ENCODE peak calls at places on chromosome 10, in five cellular contexts. One of them, this sample, is unnamed.

GRCh38 chr10:13346912-13347234 is 1.2 kb downstream of the SEPHS1 start:
- DNase-seq in fibroblast of villous mesenchyme: peak
- DNase-seq in cardiac fibroblast: no peak
- DNase-seq in colonic mucosa: peak
- DNase-seq in IMR-90: no peak
- DNase-seq in this sample: no peak

GRCh38 chr10:60405172-60405571 is 15.5 kb upstream of the ANK3 start:
- DNase-seq in IMR-90: no peak
- DNase-seq in colonic mucosa: no peak
- DNase-seq in fibroblast of villous mesenchyme: no peak
- DNase-seq in cardiac fibroblast: no peak
- DNase-seq in this sample: no peak

GRCh38 chr10:125023269-125023668 is 81.3 kb downstream of the ZRANB1 start:
- DNase-seq in cardiac fibroblast: no peak
- DNase-seq in fibroblast of villous mesenchyme: no peak
- DNase-seq in IMR-90: no peak
- DNase-seq in colonic mucosa: no peak
- DNase-seq in this sample: no peak

GRCh38 chr10:79223001-79223345 is 124.3 kb upstream of the PPIF start:
- DNase-seq in IMR-90: no peak
- DNase-seq in fibroblast of villous mesenchyme: no peak
- DNase-seq in cardiac fibroblast: no peak
- DNase-seq in colonic mucosa: no peak
- DNase-seq in this sample: no peak

GRCh38 chr10:123930340-123931001 is 38.9 kb upstream of the CPXM2 start:
- DNase-seq in cardiac fibroblast: no peak
- DNase-seq in colonic mucosa: no peak
- DNase-seq in fibroblast of villous mesenchyme: peak
- DNase-seq in IMR-90: peak
- DNase-seq in this sample: peak

GRCh38 chr10:28139138-28139537 is 140.3 kb upstream of the ODAD2 start:
- DNase-seq in cardiac fibroblast: no peak
- DNase-seq in fibroblast of villous mesenchyme: no peak
- DNase-seq in colonic mucosa: no peak
- DNase-seq in IMR-90: no peak
- DNase-seq in this sample: peak

GRCh38 chr10:72162978-72163377 is 52.8 kb upstream of the ANAPC16 start:
- DNase-seq in fibroblast of villous mesenchyme: peak
- DNase-seq in IMR-90: peak
- DNase-seq in cardiac fibroblast: peak
- DNase-seq in colonic mucosa: no peak
- DNase-seq in this sample: peak

GRCh38 chr10:14681305-14681704 is 93.4 kb downstream of the FAM107B start:
- DNase-seq in cardiac fibroblast: no peak
- DNase-seq in colonic mucosa: no peak
- DNase-seq in IMR-90: peak
- DNase-seq in fibroblast of villous mesenchyme: no peak
- DNase-seq in this sample: no peak

GRCh38 chr10:77131214-77131613 is 506.4 kb downstream of the KCNMA1 start:
- DNase-seq in cardiac fibroblast: peak
- DNase-seq in IMR-90: peak
- DNase-seq in fibroblast of villous mesenchyme: no peak
- DNase-seq in colonic mucosa: no peak
- DNase-seq in this sample: no peak

GRCh38 chr10:91709394-91709798 is 76.5 kb upstream of the PPP1R3C start:
- DNase-seq in fibroblast of villous mesenchyme: peak
- DNase-seq in colonic mucosa: no peak
- DNase-seq in cardiac fibroblast: peak
- DNase-seq in IMR-90: peak
- DNase-seq in this sample: no peak

GRCh38 chr10:69939033-69939432 is 113.6 kb upstream of the MACROH2A2 start:
- DNase-seq in cardiac fibroblast: no peak
- DNase-seq in IMR-90: no peak
- DNase-seq in fibroblast of villous mesenchyme: no peak
- DNase-seq in colonic mucosa: no peak
- DNase-seq in this sample: no peak

GRCh38 chr10:69939481-69939880 is 113.2 kb upstream of the MACROH2A2 start:
- DNase-seq in fibroblast of villous mesenchyme: no peak
- DNase-seq in cardiac fibroblast: no peak
- DNase-seq in colonic mucosa: no peak
- DNase-seq in IMR-90: no peak
- DNase-seq in this sample: no peak

GRCh38 chr10:69936091-69936490 is 116.6 kb upstream of the MACROH2A2 start:
- DNase-seq in cardiac fibroblast: peak
- DNase-seq in IMR-90: no peak
- DNase-seq in fibroblast of villous mesenchyme: no peak
- DNase-seq in colonic mucosa: no peak
- DNase-seq in this sample: no peak

GRCh38 chr10:69938541-69938991 is 114.1 kb upstream of the MACROH2A2 start:
- DNase-seq in cardiac fibroblast: no peak
- DNase-seq in fibroblast of villous mesenchyme: no peak
- DNase-seq in colonic mucosa: no peak
- DNase-seq in IMR-90: no peak
- DNase-seq in this sample: no peak

GRCh38 chr10:69934768-69935167 is 117.9 kb upstream of the MACROH2A2 start:
- DNase-seq in colonic mucosa: no peak
- DNase-seq in IMR-90: no peak
- DNase-seq in fibroblast of villous mesenchyme: no peak
- DNase-seq in cardiac fibroblast: peak
- DNase-seq in this sample: no peak
- TF ChIP-seq CTCF in colonic mucosa: no peak
- TF ChIP-seq CTCF in IMR-90: peak
- TF ChIP-seq CTCF in fibroblast of villous mesenchyme: no peak
- TF ChIP-seq CTCF in cardiac fibroblast: peak
- TF ChIP-seq CTCF in this sample: peak

DNA sequence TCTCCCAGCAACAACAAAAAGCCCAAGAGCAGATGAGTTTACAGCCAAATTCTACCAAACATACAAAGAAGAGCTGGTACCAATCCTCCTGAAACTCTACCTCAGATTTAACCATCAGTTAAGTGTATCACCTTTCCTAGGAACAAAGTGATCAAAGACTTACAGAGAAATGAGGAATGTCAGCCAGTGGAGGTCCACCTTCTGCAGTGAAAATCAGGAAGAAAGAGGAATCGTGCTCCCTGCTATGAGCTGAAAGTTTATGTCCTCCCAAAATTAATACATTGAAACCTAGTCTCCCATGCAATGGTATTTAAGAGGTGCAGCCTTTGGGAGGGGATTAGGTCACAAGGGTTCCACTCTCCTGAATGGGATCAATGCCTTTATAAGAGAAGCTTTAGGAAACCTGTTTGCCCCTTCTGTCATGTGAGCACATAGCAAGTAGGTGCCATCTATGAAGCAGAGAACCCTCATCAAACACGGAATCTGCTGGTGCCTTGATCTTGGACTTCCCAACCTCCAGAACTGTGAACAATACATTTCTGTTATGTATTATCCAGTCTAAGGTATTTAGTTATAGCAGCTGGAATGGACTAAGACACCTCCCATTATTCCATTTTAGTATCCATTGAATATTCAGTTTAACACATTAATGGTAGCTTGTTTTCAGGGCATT is 139.0 kb upstream of the FZD8 start:
- DNase-seq in IMR-90: no peak
- DNase-seq in cardiac fibroblast: peak
- DNase-seq in colonic mucosa: no peak
- DNase-seq in fibroblast of villous mesenchyme: peak
- DNase-seq in this sample: no peak
- TF ChIP-seq CTCF in IMR-90: peak
- TF ChIP-seq CTCF in cardiac fibroblast: no peak
- TF ChIP-seq CTCF in colonic mucosa: no peak
- TF ChIP-seq CTCF in fibroblast of villous mesenchyme: peak
- TF ChIP-seq CTCF in this sample: no peak

GRCh38 chr10:58414270-58415041 is 29.2 kb downstream of the TFAM start:
- DNase-seq in colonic mucosa: no peak
- DNase-seq in IMR-90: peak
- DNase-seq in fibroblast of villous mesenchyme: peak
- DNase-seq in cardiac fibroblast: peak
- DNase-seq in this sample: peak

GRCh38 chr10:58409956-58410610 is 24.9 kb downstream of the TFAM start:
- DNase-seq in colonic mucosa: no peak
- DNase-seq in cardiac fibroblast: no peak
- DNase-seq in IMR-90: no peak
- DNase-seq in fibroblast of villous mesenchyme: no peak
- DNase-seq in this sample: no peak

GRCh38 chr10:58415757-58416156 is 30.5 kb downstream of the TFAM start:
- DNase-seq in cardiac fibroblast: no peak
- DNase-seq in IMR-90: no peak
- DNase-seq in fibroblast of villous mesenchyme: no peak
- DNase-seq in colonic mucosa: no peak
- DNase-seq in this sample: no peak

DNA sequence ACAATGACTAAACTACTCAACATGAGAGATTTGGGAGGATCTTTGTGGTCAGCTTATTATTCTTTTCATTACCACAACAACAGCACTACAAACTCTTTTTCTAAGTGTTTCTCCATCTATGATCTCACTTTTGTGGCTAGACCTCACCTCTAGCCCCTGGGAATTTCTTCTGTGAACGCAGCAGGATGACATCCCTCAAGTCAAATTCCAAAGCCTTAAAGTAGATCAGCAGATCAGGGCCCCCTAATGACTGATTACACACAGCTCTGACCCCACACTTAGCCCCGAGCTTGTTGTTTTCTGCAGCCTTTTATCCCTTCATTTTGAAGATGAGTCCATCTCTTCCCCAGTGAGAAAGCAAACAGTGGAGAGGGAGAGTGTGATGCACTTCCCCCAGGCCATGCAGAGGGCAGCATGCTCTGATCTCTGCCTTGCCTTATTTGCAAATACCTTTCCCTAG is 27.3 kb downstream of the TFAM start:
- DNase-seq in colonic mucosa: no peak
- DNase-seq in cardiac fibroblast: peak
- DNase-seq in fibroblast of villous mesenchyme: peak
- DNase-seq in IMR-90: peak
- DNase-seq in this sample: peak
- TF ChIP-seq CTCF in colonic mucosa: no peak
- TF ChIP-seq CTCF in cardiac fibroblast: peak
- TF ChIP-seq CTCF in fibroblast of villous mesenchyme: no peak
- TF ChIP-seq CTCF in IMR-90: no peak
- TF ChIP-seq CTCF in this sample: peak

GRCh38 chr10:73413528-73414229 is at the start of gene ANXA7:
- DNase-seq in colonic mucosa: peak
- DNase-seq in fibroblast of villous mesenchyme: peak
- DNase-seq in IMR-90: peak
- DNase-seq in cardiac fibroblast: peak
- DNase-seq in this sample: peak
- TF ChIP-seq CTCF in colonic mucosa: peak
- TF ChIP-seq CTCF in fibroblast of villous mesenchyme: peak
- TF ChIP-seq CTCF in IMR-90: peak
- TF ChIP-seq CTCF in cardiac fibroblast: peak
- TF ChIP-seq CTCF in this sample: peak

DNA sequence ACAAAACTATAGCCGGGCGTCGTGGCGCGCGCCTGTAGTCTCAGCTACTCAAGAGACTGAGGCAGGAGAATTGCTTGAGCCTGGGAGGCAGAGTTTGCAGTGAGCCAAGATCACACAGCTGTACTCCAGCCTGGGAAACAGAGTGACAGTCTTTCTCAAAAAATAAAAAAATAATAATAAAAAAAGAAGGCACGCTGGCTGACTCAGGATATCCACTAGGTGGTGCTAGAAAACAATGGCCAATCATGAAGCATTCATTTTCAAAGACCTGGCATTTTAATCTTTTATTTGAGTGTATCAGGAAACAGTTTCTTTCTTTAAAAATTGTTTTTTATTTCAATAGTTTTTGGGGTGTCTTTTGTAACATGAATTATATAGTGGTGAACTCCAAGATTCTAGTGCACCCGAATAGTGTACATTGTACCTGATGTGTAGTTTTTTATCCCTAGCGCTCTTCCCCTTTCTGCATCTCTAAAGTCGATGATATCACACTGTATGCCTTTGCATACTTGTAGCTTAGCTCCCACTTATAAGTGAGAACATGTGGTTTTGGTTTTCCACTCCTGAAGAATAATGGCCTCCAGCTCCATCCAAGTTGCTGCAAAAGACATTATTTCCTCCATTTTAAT is 88.6 kb downstream of the LYZL1 start:
- DNase-seq in IMR-90: peak
- DNase-seq in colonic mucosa: no peak
- DNase-seq in fibroblast of villous mesenchyme: peak
- DNase-seq in cardiac fibroblast: peak
- DNase-seq in this sample: peak
- TF ChIP-seq CTCF in IMR-90: peak
- TF ChIP-seq CTCF in colonic mucosa: peak
- TF ChIP-seq CTCF in fibroblast of villous mesenchyme: peak
- TF ChIP-seq CTCF in cardiac fibroblast: peak
- TF ChIP-seq CTCF in this sample: peak

DNA sequence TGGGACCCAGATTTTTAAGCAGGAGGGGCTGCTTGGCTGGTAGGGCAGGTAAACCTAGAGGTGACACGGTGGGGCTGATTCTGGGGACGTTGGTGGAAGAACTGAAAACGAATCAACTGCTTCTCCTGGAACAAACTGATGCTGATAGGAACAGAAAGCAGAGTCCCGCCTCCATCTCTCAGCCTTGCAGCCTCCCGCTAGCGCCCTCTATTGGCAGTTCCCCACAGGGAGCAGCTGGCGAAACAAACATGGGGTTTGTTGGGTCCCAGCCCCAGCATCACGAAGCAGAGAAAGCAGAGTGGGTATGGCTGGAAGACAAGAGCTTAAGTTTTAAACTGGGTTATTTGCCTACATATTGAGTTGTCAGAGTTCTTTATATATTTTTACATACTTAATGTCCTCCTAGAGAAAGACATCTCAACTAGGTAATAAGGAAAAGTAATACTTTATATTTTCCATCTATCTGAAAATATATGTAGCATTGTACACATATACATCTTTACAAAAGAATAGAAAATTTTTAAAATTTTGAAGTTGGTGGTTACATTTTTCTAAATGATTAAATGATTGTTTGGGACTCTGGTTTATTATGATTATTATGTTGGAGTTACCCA is 42.3 kb upstream of the FOXI2 start:
- DNase-seq in fibroblast of villous mesenchyme: peak
- DNase-seq in IMR-90: no peak
- DNase-seq in colonic mucosa: peak
- DNase-seq in cardiac fibroblast: peak
- DNase-seq in this sample: no peak
- TF ChIP-seq CTCF in fibroblast of villous mesenchyme: peak
- TF ChIP-seq CTCF in IMR-90: no peak
- TF ChIP-seq CTCF in colonic mucosa: peak
- TF ChIP-seq CTCF in cardiac fibroblast: peak
- TF ChIP-seq CTCF in this sample: peak

DNA sequence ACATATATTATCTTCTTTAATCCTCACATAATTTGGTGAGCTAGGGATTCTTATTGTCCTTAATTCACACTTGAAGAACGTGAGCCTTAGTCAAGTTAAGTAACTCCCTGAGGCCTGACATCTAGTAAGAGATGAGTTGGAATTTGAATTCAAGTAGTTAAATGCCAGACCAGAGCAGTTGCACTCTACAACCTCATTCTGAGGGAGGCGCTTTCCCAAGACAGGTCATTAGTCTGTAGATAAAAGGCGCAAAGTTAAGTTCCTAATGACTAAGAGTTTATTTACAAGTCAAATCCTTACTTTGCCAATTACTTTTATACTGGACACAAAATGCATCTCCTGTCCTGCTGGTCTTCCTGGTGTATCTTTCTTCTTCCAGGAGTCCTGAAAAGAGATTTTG is 3.6 kb upstream of the EXOC6 start:
- DNase-seq in colonic mucosa: no peak
- DNase-seq in fibroblast of villous mesenchyme: peak
- DNase-seq in IMR-90: peak
- DNase-seq in cardiac fibroblast: no peak
- DNase-seq in this sample: peak
- TF ChIP-seq CTCF in colonic mucosa: no peak
- TF ChIP-seq CTCF in fibroblast of villous mesenchyme: no peak
- TF ChIP-seq CTCF in IMR-90: no peak
- TF ChIP-seq CTCF in cardiac fibroblast: no peak
- TF ChIP-seq CTCF in this sample: peak